ENCODE peak calls at places on chromosomes 4 and X, in eight cellular contexts. N is SW480; R is progenitor cell of endocrine pancreas; J is GDM1; K is AG08395; T is upper lobe of right lung; X is ovary; V is naive thymus-derived CD4-positive, alpha-beta T cell. W is an unnamed sample.

GRCh38 chr4:164779811-164780216 is 25.9 kb downstream of the SMIM31 start:
- DNase-seq in N (peak; percentile 24), R (peak; percentile 11), J (no peak), K (peak; percentile 64), T (no peak), X (no peak), V (peak; percentile 2), W (peak; percentile 78)

GRCh38 chrX:51361251-51361650 is 28.6 kb downstream of the NUDT10 start:
- DNase-seq in N (no peak), R (no peak), J (no peak), K (no peak), T (no peak), X (no peak), V (no peak), W (no peak)

GRCh38 chr4:137981277-137981676 is 260.9 kb downstream of the SLC7A11 start:
- DNase-seq in N (no peak), R (no peak), J (no peak), K (peak; percentile 27), T (no peak), X (no peak), V (no peak), W (no peak)

GRCh38 chr4:121794505-121795192 is 6.5 kb upstream of the EXOSC9 start:
- DNase-seq in N (no peak), R (no peak), J (no peak), K (no peak), T (no peak), X (no peak), V (no peak), W (no peak)

GRCh38 chr4:24650849-24651248 is 66.5 kb upstream of the DHX15 start:
- DNase-seq in N (no peak), R (no peak), J (no peak), K (no peak), T (no peak), X (no peak), V (no peak), W (no peak)

GRCh38 chr4:41718907-41719306 is 29.6 kb downstream of the PHOX2B start:
- DNase-seq in N (no peak), R (no peak), J (no peak), K (peak; percentile 15), T (no peak), X (no peak), V (no peak), W (no peak)

GRCh38 chr4:75432683-75433082 is 81.5 kb downstream of the RCHY1 start:
- DNase-seq in N (peak; percentile 19), R (no peak), J (no peak), K (peak; percentile 15), T (no peak), X (no peak), V (no peak), W (peak; percentile 37)

GRCh38 chr4:73418677-73419076 is 14.6 kb downstream of the ALB start:
- DNase-seq in N (no peak), R (no peak), J (no peak), K (no peak), T (no peak), X (no peak), V (no peak), W (no peak)

GRCh38 chr4:129358571-129358970 is 262.6 kb downstream of the C4orf33 start:
- DNase-seq in N (peak; percentile 60), R (no peak), J (no peak), K (no peak), T (no peak), X (no peak), V (no peak), W (no peak)

GRCh38 chr4:47551682-47552081 is 66.6 kb downstream of the ATP10D start:
- DNase-seq in N (no peak), R (no peak), J (no peak), K (peak; percentile 42), T (no peak), X (no peak), V (no peak), W (no peak)

GRCh38 chrX:120549483-120550452 is 11.0 kb downstream of the CUL4B start:
- DNase-seq in N (peak; percentile 86), R (no peak), J (no peak), K (peak; percentile 75), T (no peak), X (no peak), V (no peak), W (no peak)

GRCh38 chr4:38004887-38005286 is 44.7 kb downstream of the PTTG2 start:
- DNase-seq in N (no peak), R (no peak), J (no peak), K (no peak), T (no peak), X (peak; percentile 54), V (no peak), W (no peak)

GRCh38 chr4:101197350-101197749 is 150.0 kb downstream of the PPP3CA start:
- DNase-seq in N (no peak), R (no peak), J (no peak), K (no peak), T (no peak), X (no peak), V (no peak), W (no peak)

GRCh38 chr4:165440415-165440882 is 61.6 kb downstream of the CPE start:
- DNase-seq in N (peak; percentile 5), R (no peak), J (no peak), K (peak; percentile 30), T (no peak), X (no peak), V (no peak), W (no peak)

GRCh38 chr4:144754562-144755410 is 108.8 kb downstream of the HHIP start:
- DNase-seq in N (no peak), R (no peak), J (no peak), K (no peak), T (no peak), X (no peak), V (no peak), W (no peak)

GRCh38 chrX:151396042-151396826 is 772 bp upstream of the VMA21 start:
- DNase-seq in N (peak; percentile 47), R (no peak), J (no peak), K (peak; percentile 23), T (peak; percentile 64), X (peak; percentile 57), V (peak; percentile 51), W (no peak)

GRCh38 chr4:99669084-99669483 is 11.5 kb upstream of the C4orf54 start:
- DNase-seq in N (no peak), R (no peak), J (no peak), K (no peak), T (no peak), X (no peak), V (no peak), W (no peak)

GRCh38 chrX:58025979-58026378 is 115.7 kb upstream of the ZXDA start:
- DNase-seq in N (peak; percentile 40), R (no peak), J (peak; percentile 2), K (peak; percentile 28), T (no peak), X (no peak), V (peak; percentile 5), W (no peak)

GRCh38 chrX:102959471-102959870 is 22.4 kb downstream of the RAB40AL start:
- DNase-seq in N (no peak), R (no peak), J (no peak), K (peak; percentile 44), T (no peak), X (no peak), V (no peak), W (no peak)

GRCh38 chr4:10584042-10584441 is 100.5 kb downstream of the CLNK start:
- DNase-seq in N (peak; percentile 66), R (no peak), J (no peak), K (peak; percentile 6), T (no peak), X (no peak), V (no peak), W (no peak)

GRCh38 chrX:131366387-131366786 is 77.3 kb upstream of the IGSF1 start:
- DNase-seq in N (peak; percentile 5), R (no peak), J (no peak), K (no peak), T (no peak), X (no peak), V (no peak), W (no peak)

GRCh38 chr4:128228778-128229457 is 58.7 kb downstream of the PGRMC2 start:
- DNase-seq in N (no peak), R (no peak), J (no peak), K (no peak), T (no peak), X (no peak), V (no peak), W (no peak)

GRCh38 chr4:2079006-2079405 is 19.9 kb downstream of the NAT8L start:
- DNase-seq in N (no peak), R (no peak), J (no peak), K (no peak), T (peak; percentile 34), X (no peak), V (no peak), W (no peak)

GRCh38 chrX:15758140-15758539 is 20.1 kb downstream of the CA5B start:
- DNase-seq in N (no peak), R (no peak), J (no peak), K (no peak), T (no peak), X (no peak), V (peak; percentile 45), W (no peak)

GRCh38 chrX:97806238-97806637 is 922.5 kb downstream of the RPA4 start:
- DNase-seq in N (no peak), R (no peak), J (no peak), K (no peak), T (no peak), X (no peak), V (no peak), W (no peak)

GRCh38 chr4:55758570-55758969 is 61.0 kb upstream of the EXOC1L start:
- DNase-seq in N (no peak), R (no peak), J (no peak), K (no peak), T (no peak), X (no peak), V (no peak), W (no peak)

GRCh38 chr4:108366716-108367115 is 198.0 kb upstream of the LEF1 start:
- DNase-seq in N (no peak), R (no peak), J (no peak), K (no peak), T (no peak), X (no peak), V (no peak), W (no peak)

GRCh38 chrX:103309860-103310591 is 764 bp downstream of the BEX2 start:
- DNase-seq in N (no peak), R (no peak), J (no peak), K (no peak), T (peak; percentile 55), X (peak; percentile 46), V (peak; percentile 4), W (no peak)

GRCh38 chr4:102449751-102450352 is 51.3 kb upstream of the NFKB1 start:
- DNase-seq in N (peak; percentile 56), R (peak; percentile 11), J (peak; percentile 44), K (peak; percentile 55), T (no peak), X (no peak), V (peak; percentile 70), W (no peak)

GRCh38 chr4:119103263-119103662 is 32.4 kb upstream of the MYOZ2 start:
- DNase-seq in N (peak; percentile 36), R (no peak), J (peak; percentile 1), K (peak; percentile 84), T (no peak), X (no peak), V (no peak), W (no peak)

GRCh38 chr4:177251237-177251636 is 58.4 kb upstream of the NEIL3 start:
- DNase-seq in N (no peak), R (no peak), J (no peak), K (no peak), T (no peak), X (no peak), V (no peak), W (no peak)

GRCh38 chr4:142334931-142335330 is 511.2 kb downstream of the INPP4B start:
- DNase-seq in N (no peak), R (no peak), J (no peak), K (no peak), T (no peak), X (no peak), V (no peak), W (no peak)

GRCh38 chr4:59597536-59598232 is 1602.4 kb upstream of the ADGRL3 start:
- DNase-seq in N (no peak), R (no peak), J (no peak), K (no peak), T (peak; percentile 52), X (no peak), V (no peak), W (no peak)

GRCh38 chr4:148857234-148857972 is 415.2 kb upstream of the NR3C2 start:
- DNase-seq in N (no peak), R (no peak), J (no peak), K (no peak), T (no peak), X (no peak), V (no peak), W (no peak)

W was measured in iPS DF 6.9.